ENCODE peak calls at places on chromosome 20, in six cellular contexts. G is stomach, K is RPMI7951, H is brain microvascular endothelial cell, Y is mesenchymal stem cell, B is T1000. U is an unnamed sample.

GRCh38 chr20:51064160-51064559 is 41.3 kb upstream of the KCNG1 start:
- DNase-seq in G (no peak), K (no peak), H (no peak), Y (no peak), B (no peak), U (no peak)

GRCh38 chr20:62409935-62410741 is 3.1 kb upstream of the CABLES2 start:
- DNase-seq in G (peak), K (peak), H (no peak), Y (peak), B (no peak), U (peak)

GRCh38 chr20:47749367-47749766 is 35.9 kb downstream of the SULF2 start:
- DNase-seq in G (no peak), K (no peak), H (no peak), Y (no peak), B (no peak), U (no peak)

GRCh38 chr20:32494498-32495216 is 90.5 kb downstream of the NOL4L start:
- DNase-seq in G (no peak), K (no peak), H (peak), Y (no peak), B (no peak), U (no peak)

GRCh38 chr20:35273449-35274171 is 4.3 kb downstream of the MMP24OS start:
- DNase-seq in G (peak), K (no peak), H (no peak), Y (no peak), B (no peak), U (no peak)

GRCh38 chr20:62305149-62305764 is 2.5 kb downstream of the ADRM1 start:
- DNase-seq in G (no peak), K (peak), H (no peak), Y (peak), B (no peak), U (no peak)

GRCh38 chr20:41055679-41056078 is 27.1 kb downstream of the TOP1 start:
- DNase-seq in G (no peak), K (no peak), H (no peak), Y (no peak), B (no peak), U (no peak)

GRCh38 chr20:44678247-44678646 is 26.7 kb upstream of the ADA start:
- DNase-seq in G (no peak), K (no peak), H (no peak), Y (no peak), B (no peak), U (no peak)

GRCh38 chr20:50194831-50195523 is 4.3 kb downstream of the CEBPB start:
- DNase-seq in G (no peak), K (no peak), H (no peak), Y (peak), B (no peak), U (no peak)

GRCh38 chr20:47876348-47877056 is 91.2 kb upstream of the SULF2 start:
- DNase-seq in G (no peak), K (no peak), H (no peak), Y (peak), B (no peak), U (peak)

GRCh38 chr20:3162080-3162611 is 2.5 kb upstream of the FASTKD5 start:
- DNase-seq in G (peak), K (no peak), H (no peak), Y (no peak), B (no peak), U (no peak)

GRCh38 chr20:18650224-18650623 is 62.4 kb downstream of the DTD1 start:
- DNase-seq in G (no peak), K (no peak), H (no peak), Y (no peak), B (no peak), U (no peak)

GRCh38 chr20:32291166-32291565 is 13.7 kb downstream of the KIF3B start:
- DNase-seq in G (no peak), K (no peak), H (no peak), Y (no peak), B (no peak), U (no peak)

GRCh38 chr20:25077610-25078169 is 4.3 kb downstream of the VSX1 start:
- DNase-seq in G (peak), K (peak), H (no peak), Y (peak), B (no peak), U (no peak)

GRCh38 chr20:24745617-24746350 is 203.3 kb upstream of the CST7 start:
- DNase-seq in G (no peak), K (no peak), H (no peak), Y (no peak), B (no peak), U (no peak)

GRCh38 chr20:41142914-41143313 is 5.6 kb downstream of the PLCG1 start:
- DNase-seq in G (no peak), K (no peak), H (no peak), Y (no peak), B (no peak), U (no peak)

GRCh38 chr20:9035129-9035528 is 33.8 kb upstream of the PLCB4 start:
- DNase-seq in G (no peak), K (peak), H (peak), Y (peak), B (peak), U (no peak)

GRCh38 chr20:36728986-36729385 is 16.9 kb downstream of the NDRG3 start:
- DNase-seq in G (no peak), K (no peak), H (peak), Y (peak), B (no peak), U (no peak)

GRCh38 chr20:40175296-40175695 is 513.7 kb downstream of the MAFB start:
- DNase-seq in G (no peak), K (no peak), H (no peak), Y (no peak), B (no peak), U (no peak)

GRCh38 chr20:47352332-47353223 is 3.9 kb downstream of the ZMYND8 start:
- DNase-seq in G (peak), K (no peak), H (no peak), Y (no peak), B (no peak), U (peak)

GRCh38 chr20:52031574-52032303 is 159.8 kb downstream of the ZFP64 start:
- DNase-seq in G (no peak), K (peak), H (peak), Y (peak), B (peak), U (peak)

GRCh38 chr20:1334370-1334731 is 5.4 kb upstream of the SDCBP2 start:
- DNase-seq in G (no peak), K (no peak), H (no peak), Y (no peak), B (no peak), U (no peak)

GRCh38 chr20:40335437-40335836 is 353.6 kb downstream of the MAFB start:
- DNase-seq in G (no peak), K (no peak), H (no peak), Y (no peak), B (no peak), U (no peak)

GRCh38 chr20:24484081-24484450 is 14.6 kb downstream of the SYNDIG1 start:
- DNase-seq in G (no peak), K (no peak), H (no peak), Y (no peak), B (no peak), U (no peak)

GRCh38 chr20:50317644-50318043 is 127.0 kb downstream of the CEBPB start:
- DNase-seq in G (no peak), K (no peak), H (no peak), Y (no peak), B (no peak), U (no peak)

GRCh38 chr20:11098888-11099287 is 425.1 kb upstream of the JAG1 start:
- DNase-seq in G (no peak), K (peak), H (no peak), Y (no peak), B (no peak), U (peak)

GRCh38 chr20:36754656-36755222 is 8.8 kb upstream of the NDRG3 start:
- DNase-seq in G (no peak), K (peak), H (peak), Y (peak), B (peak), U (peak)

GRCh38 chr20:3765171-3765887 is 2.2 kb downstream of the ADISSP start:
- DNase-seq in G (no peak), K (no peak), H (no peak), Y (no peak), B (no peak), U (no peak)

GRCh38 chr20:24695529-24696225 is 226.2 kb downstream of the SYNDIG1 start:
- DNase-seq in G (peak), K (no peak), H (no peak), Y (no peak), B (no peak), U (no peak)

GRCh38 chr20:63896136-63896890 is 1.4 kb downstream of the DNAJC5 start:
- DNase-seq in G (peak), K (peak), H (no peak), Y (peak), B (no peak), U (peak)

GRCh38 chr20:25464501-25465204 is 57.2 kb downstream of the GINS1 start:
- DNase-seq in G (no peak), K (no peak), H (no peak), Y (no peak), B (no peak), U (no peak)

GRCh38 chr20:36112112-36112511 is 42.4 kb upstream of the EPB41L1 start:
- DNase-seq in G (peak), K (no peak), H (no peak), Y (no peak), B (no peak), U (no peak)

GRCh38 chr20:32792316-32792715 is 27.4 kb upstream of the MAPRE1 start:
- DNase-seq in G (no peak), K (peak), H (peak), Y (peak), B (no peak), U (no peak)

GRCh38 chr20:53001502-53002301 is 29.5 kb downstream of the TSHZ2 start:
- DNase-seq in G (no peak), K (no peak), H (no peak), Y (peak), B (no peak), U (no peak)

U was measured in endothelial cell of umbilical vein.